ENCODE peak calls at places on chromosome 15, in seven cellular contexts. X is stomach, C is HCT116, T is K562, Z is spleen, J is HepG2, L is transverse colon. P is an unnamed sample.

GRCh38 chr15:98562361-98562791 is 86.0 kb upstream of the IGF1R start:
- DNase-seq in J (no peak), L (peak; percentile 43), C (no peak), Z (no peak), T (no peak), X (no peak), P (no peak)

GRCh38 chr15:51830279-51830806 is 890 bp downstream of the TMOD3 start:
- DNase-seq in C (no peak), J (no peak), Z (no peak), L (no peak), T (no peak), X (peak; percentile 50), P (no peak)

GRCh38 chr15:86690566-86690965 is 610.9 kb downstream of the AGBL1 start:
- DNase-seq in T (no peak), X (no peak), Z (no peak), C (no peak), L (no peak), J (no peak), P (no peak)

GRCh38 chr15:68113273-68113672 is 59.2 kb downstream of the PIAS1 start:
- DNase-seq in T (peak; percentile 9), C (no peak), X (no peak), Z (no peak), L (no peak), J (peak; percentile 64), P (no peak)

GRCh38 chr15:96732704-96733103 is 402.2 kb downstream of the NR2F2 start:
- DNase-seq in J (no peak), L (no peak), T (no peak), Z (no peak), X (no peak), C (no peak), P (no peak)

GRCh38 chr15:70294906-70295305 is 197.2 kb upstream of the TLE3 start:
- DNase-seq in J (no peak), T (no peak), L (no peak), X (no peak), C (no peak), Z (no peak), P (no peak)

GRCh38 chr15:58870451-58870850 is 63.0 kb downstream of the SLTM start:
- DNase-seq in C (no peak), Z (no peak), X (no peak), L (no peak), T (no peak), J (no peak), P (no peak)

GRCh38 chr15:42107483-42107882 is 13.1 kb upstream of the PLA2G4D start:
- DNase-seq in C (no peak), Z (peak; percentile 35), L (peak; percentile 92), T (no peak), X (peak; percentile 78), J (no peak), P (no peak)

GRCh38 chr15:52100807-52101206 is 11.8 kb downstream of the BCL2L10 start:
- DNase-seq in Z (peak; percentile 82), X (peak; percentile 65), T (peak; percentile 60), L (peak; percentile 78), C (peak; percentile 35), J (no peak), P (no peak)

DNA sequence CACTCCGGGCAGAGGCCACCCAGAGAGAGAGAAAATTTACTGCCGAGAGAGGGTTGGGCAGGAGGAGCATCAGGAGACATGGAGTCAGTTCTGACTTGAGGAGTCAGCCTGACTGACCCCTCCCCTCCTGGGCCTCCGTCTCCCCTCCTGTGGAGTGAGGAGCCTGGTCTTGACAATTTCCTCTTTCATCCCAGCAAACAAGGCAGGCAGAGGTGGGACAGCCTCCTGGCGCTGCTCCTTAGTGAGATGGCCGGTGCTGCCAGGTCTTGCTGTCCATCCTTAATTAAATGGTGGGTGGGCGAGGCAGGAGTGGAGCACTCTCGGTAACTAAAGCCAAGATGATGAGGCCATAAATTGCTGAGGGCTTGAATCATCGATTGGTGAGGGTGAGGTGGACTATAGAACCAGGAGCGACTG is 60.6 kb downstream of the CYP11A1 start:
- DNase-seq in T (no peak), X (no peak), L (no peak), J (no peak), C (no peak), Z (no peak), P (no peak)
- H3K27me3 ChIP-seq in T (peaks cover 17% of the 10 kb centered on the region), X (no peaks in the 10 kb centered on the region), L (peaks cover 50% of the 10 kb centered on the region), J (peaks cover 13% of the 10 kb centered on the region), C (peaks cover 7% of the 10 kb centered on the region), Z (no peaks in the 10 kb centered on the region), P (peaks cover 84% of the 10 kb centered on the region)

DNA sequence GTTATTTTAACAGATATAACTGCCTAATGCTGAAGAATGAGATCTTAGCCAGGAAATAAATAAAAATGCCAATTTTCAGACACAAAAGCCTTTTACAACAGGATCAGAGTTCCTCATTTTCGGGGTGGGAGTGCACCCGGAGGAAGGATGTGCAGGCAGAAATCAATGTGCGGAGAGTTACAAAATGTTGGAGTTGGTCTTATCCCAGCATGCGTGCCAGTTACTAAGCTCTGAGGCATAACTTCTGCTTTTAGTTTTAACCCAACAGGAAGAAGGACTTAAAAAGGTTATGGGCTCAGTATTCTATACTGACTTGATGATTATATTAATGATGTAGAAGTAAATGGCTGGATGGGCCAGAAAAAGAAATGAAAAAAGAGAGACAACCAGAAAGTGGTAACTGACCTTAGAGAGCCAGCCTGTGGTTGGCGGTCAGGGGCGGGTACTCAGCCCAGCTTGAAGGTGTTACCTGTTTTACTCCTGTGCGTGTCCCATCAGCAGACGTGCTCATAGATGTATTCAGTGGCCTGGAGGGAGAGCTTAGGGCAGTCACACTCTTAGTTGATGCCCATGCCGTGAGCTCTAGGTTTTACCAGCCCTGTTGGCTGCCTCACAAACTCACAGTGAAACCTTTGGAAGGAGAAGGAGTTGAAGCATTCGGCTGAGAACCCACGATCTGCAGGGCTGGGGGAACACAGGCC is 164.7 kb downstream of the SV2B start:
- DNase-seq in J (no peak), Z (no peak), L (no peak), T (no peak), C (no peak), X (no peak), P (no peak)
- H3K27ac ChIP-seq in J (no peak overlapping the region), Z (no peak overlapping the region), L (peak overlapping the region; percentile 64), T (no peak overlapping the region), C (no peak overlapping the region), X (no peak overlapping the region), P (peak overlapping the region; percentile 78)

DNA sequence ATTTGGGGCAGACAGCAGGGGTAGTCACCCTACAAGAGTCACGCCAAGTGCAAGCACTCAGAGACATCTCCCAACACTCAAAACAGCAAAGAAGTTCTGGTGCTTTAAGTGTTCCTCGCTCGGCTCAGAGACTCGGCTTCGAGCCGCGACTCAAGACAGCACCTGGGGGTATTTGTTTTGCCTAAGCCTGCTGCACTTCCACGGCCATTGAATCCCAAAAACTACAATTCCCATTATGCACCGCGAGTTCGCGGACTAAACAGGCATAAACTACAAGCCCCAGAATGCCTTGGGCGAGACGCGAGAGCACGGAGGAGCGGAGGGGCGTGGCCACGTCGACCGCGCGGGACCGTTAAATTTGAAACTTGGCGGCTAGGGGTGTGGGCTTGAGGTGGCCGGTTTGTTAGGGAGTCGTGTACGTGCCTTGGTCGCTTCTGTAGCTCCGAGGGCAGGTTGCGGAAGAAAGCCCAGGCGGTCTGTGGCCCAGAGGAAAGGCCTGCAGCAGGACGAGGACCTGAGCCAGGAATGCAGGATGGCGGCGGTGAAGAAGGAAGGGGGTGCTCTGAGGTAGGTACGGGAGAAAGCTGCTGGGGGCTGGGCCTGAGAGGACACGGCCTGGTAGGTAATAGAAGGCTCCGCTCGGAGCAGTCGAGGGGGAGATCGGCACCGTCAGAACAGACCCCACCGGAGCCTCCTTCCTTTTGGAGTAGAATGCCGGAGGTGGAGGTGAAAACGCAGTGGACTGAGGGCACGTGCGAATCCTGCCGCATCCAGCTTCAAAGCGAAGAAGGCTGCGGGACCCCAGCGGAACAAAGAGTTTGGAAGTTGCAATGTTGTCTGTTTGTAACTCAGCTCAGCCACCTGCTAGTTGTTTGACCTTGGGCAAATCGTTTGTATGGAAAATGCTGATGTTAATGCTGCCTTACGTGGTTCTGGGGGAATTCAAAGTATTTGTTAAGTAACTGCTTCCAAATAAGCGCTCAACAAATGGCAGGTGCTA is at the start of gene BUB1B:
- DNase-seq in C (peak; percentile 85), L (peak; percentile 93), X (peak; percentile 92), J (peak; percentile 95), T (peak; percentile 94), Z (peak; percentile 96), P (peak; percentile 94)
- TF ChIP-seq POLR2AphosphoS5 in C (peak; percentile 78), L (peak; percentile 23), X (no peak), J (peak; percentile 68), T (peak; percentile 62), Z (peak; percentile 91), P (peak; percentile 94)

GRCh38 chr15:43242616-43243015 is 21.8 kb upstream of the EPB42 start:
- DNase-seq in Z (no peak), T (no peak), L (no peak), C (no peak), X (no peak), J (no peak), P (no peak)

GRCh38 chr15:43243246-43243645 is 22.4 kb upstream of the EPB42 start:
- DNase-seq in C (no peak), T (no peak), J (no peak), X (no peak), L (no peak), Z (no peak), P (no peak)

GRCh38 chr15:43241100-43241499 is 20.3 kb upstream of the EPB42 start:
- DNase-seq in L (peak; percentile 14), Z (no peak), T (no peak), C (no peak), J (no peak), X (no peak), P (no peak)

GRCh38 chr15:43246261-43246764 is 20.4 kb downstream of the TGM5 start:
- DNase-seq in Z (no peak), L (no peak), T (no peak), C (no peak), J (no peak), X (no peak), P (no peak)

DNA sequence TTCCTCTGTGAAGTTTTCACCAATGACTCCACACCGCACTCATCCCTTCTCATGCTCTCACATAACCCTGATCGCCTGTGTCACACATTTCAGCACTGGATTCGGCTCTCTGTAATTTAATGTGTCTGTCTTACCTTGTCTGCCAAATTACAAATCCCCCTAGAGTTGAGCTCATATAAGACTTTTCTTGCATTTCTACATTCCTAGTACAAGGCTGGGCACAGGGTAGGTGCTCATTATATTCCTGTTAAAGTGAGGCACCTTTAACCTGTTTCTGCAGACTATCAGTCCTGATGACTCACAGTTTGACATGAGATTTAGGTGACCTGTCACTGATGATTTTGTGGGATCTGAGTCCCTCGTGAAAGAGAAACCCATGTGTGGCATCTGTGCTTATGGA is 22.6 kb downstream of the TGM5 start:
- DNase-seq in Z (no peak), L (no peak), J (no peak), C (no peak), T (no peak), X (no peak), P (no peak)
- H3K27me3 ChIP-seq in Z (no peaks in the 10 kb centered on the region), L (no peaks in the 10 kb centered on the region), J (no peaks in the 10 kb centered on the region), C (no peaks in the 10 kb centered on the region), T (no peaks in the 10 kb centered on the region), X (no peaks in the 10 kb centered on the region), P (no peaks in the 10 kb centered on the region)

GRCh38 chr15:77335298-77335697 is 84.6 kb downstream of the PEAK1 start:
- DNase-seq in T (no peak), X (no peak), C (no peak), L (no peak), Z (no peak), J (no peak), P (no peak)
- H3K27ac ChIP-seq in T (no peak overlapping the region), X (no peak overlapping the region), C (no peak overlapping the region), L (no peak overlapping the region), Z (no peak overlapping the region), J (no peak overlapping the region), P (no peak overlapping the region)

GRCh38 chr15:83844742-83845141 is 190.8 kb downstream of the ADAMTSL3 start:
- DNase-seq in Z (no peak), L (no peak), T (no peak), C (no peak), X (no peak), J (no peak), P (no peak)
- TF ChIP-seq POLR2AphosphoS5 in Z (no peak), L (no peak), T (no peak), C (no peak), X (no peak), J (no peak), P (no peak)

GRCh38 chr15:45387379-45388007 is 9.1 kb upstream of the GATM start:
- DNase-seq in T (no peak), X (no peak), J (peak; percentile 88), C (no peak), L (no peak), Z (no peak), P (no peak)
- H3K27me3 ChIP-seq in T (peaks cover 5% of the 10 kb centered on the region), X (no peaks in the 10 kb centered on the region), J (no peaks in the 10 kb centered on the region), C (no peaks in the 10 kb centered on the region), L (peaks cover 3% of the 10 kb centered on the region), Z (no peaks in the 10 kb centered on the region), P (peaks cover 6% of the 10 kb centered on the region)